ENCODE peak calls at places on chromosomes 13 and 19, in six cellular contexts. Y is adrenal gland, I is Peyer's patch, F is vagina, P is lower leg skin, H is stomach. Z is an unnamed sample.

GRCh38 chr13:77139311-77139710 is 112.4 kb upstream of the FBXL3 start:
- DNase-seq in Y (no peak), I (no peak), F (no peak), P (no peak), H (no peak), Z (no peak)

GRCh38 chr19:1296575-1297271 is 11.1 kb downstream of the EFNA2 start:
- DNase-seq in Y (no peak), I (no peak), F (no peak), P (no peak), H (no peak), Z (no peak)

GRCh38 chr13:46530084-46530935 is 22.7 kb upstream of the LRCH1 start:
- DNase-seq in Y (no peak), I (no peak), F (no peak), P (no peak), H (no peak), Z (no peak)

GRCh38 chr19:3507371-3508120 is 1.4 kb downstream of the FZR1 start:
- DNase-seq in Y (peak; percentile 77), I (no peak), F (no peak), P (peak; percentile 88), H (peak; percentile 35), Z (no peak)

GRCh38 chr13:75995966-75996365 is 359.8 kb downstream of the LMO7 start:
- DNase-seq in Y (no peak), I (no peak), F (no peak), P (no peak), H (no peak), Z (no peak)

GRCh38 chr19:45247136-45247535 is 1.9 kb upstream of the EXOC3L2 start:
- DNase-seq in Y (no peak), I (no peak), F (no peak), P (no peak), H (no peak), Z (no peak)

GRCh38 chr19:47697863-47698609 is 15.2 kb upstream of the EHD2 start:
- DNase-seq in Y (peak; percentile 90), I (peak; percentile 39), F (no peak), P (peak; percentile 94), H (peak; percentile 79), Z (peak; percentile 83)

GRCh38 chr13:39051157-39051556 is 12.9 kb downstream of the NHLRC3 start:
- DNase-seq in Y (no peak), I (no peak), F (no peak), P (no peak), H (no peak), Z (no peak)

GRCh38 chr13:113902956-113903355 is 39.1 kb upstream of the GAS6 start:
- DNase-seq in Y (no peak), I (no peak), F (peak; percentile 37), P (peak; percentile 81), H (peak; percentile 8), Z (no peak)

GRCh38 chr13:62920181-62920580 is 1504.5 kb upstream of the PCDH20 start:
- DNase-seq in Y (no peak), I (no peak), F (no peak), P (no peak), H (no peak), Z (no peak)

GRCh38 chr13:114131581-114132418 is 623 bp downstream of the RASA3 start:
- DNase-seq in Y (no peak), I (peak; percentile 42), F (no peak), P (no peak), H (no peak), Z (no peak)

GRCh38 chr19:47022541-47023447 is 3.2 kb downstream of the NPAS1 start:
- DNase-seq in Y (no peak), I (no peak), F (no peak), P (no peak), H (no peak), Z (no peak)

GRCh38 chr13:23504188-23504587 is 66.0 kb upstream of the TNFRSF19 start:
- DNase-seq in Y (no peak), I (no peak), F (no peak), P (no peak), H (no peak), Z (no peak)

GRCh38 chr13:51241720-51242119 is 19.5 kb downstream of the FAM124A start:
- DNase-seq in Y (peak; percentile 80), I (no peak), F (no peak), P (no peak), H (no peak), Z (no peak)

GRCh38 chr19:8611890-8612806 is 1.6 kb upstream of the ADAMTS10 start:
- DNase-seq in Y (peak; percentile 85), I (no peak), F (no peak), P (peak; percentile 95), H (no peak), Z (no peak)

GRCh38 chr13:28582225-28582891 is 76.6 kb upstream of the POMP start:
- DNase-seq in Y (no peak), I (no peak), F (no peak), P (no peak), H (no peak), Z (peak; percentile 13)

GRCh38 chr13:65400707-65401106 is 1829.4 kb downstream of the PCDH9 start:
- DNase-seq in Y (no peak), I (no peak), F (no peak), P (no peak), H (no peak), Z (no peak)

GRCh38 chr13:21014666-21015170 is 46.7 kb downstream of the LATS2 start:
- DNase-seq in Y (peak; percentile 84), I (no peak), F (no peak), P (peak; percentile 82), H (no peak), Z (no peak)

GRCh38 chr13:30869491-30869890 is 36.6 kb upstream of the MEDAG start:
- DNase-seq in Y (no peak), I (no peak), F (no peak), P (peak; percentile 85), H (no peak), Z (no peak)

GRCh38 chr19:32581704-32582164 is 744 bp downstream of the PDCD5 start:
- DNase-seq in Y (peak; percentile 58), I (no peak), F (no peak), P (no peak), H (no peak), Z (no peak)

GRCh38 chr19:42496551-42497133 is 31.6 kb downstream of the CEACAM1 start:
- DNase-seq in Y (no peak), I (no peak), F (no peak), P (no peak), H (no peak), Z (no peak)

GRCh38 chr19:42495663-42496062 is 32.6 kb downstream of the CEACAM1 start:
- DNase-seq in Y (no peak), I (no peak), F (no peak), P (no peak), H (no peak), Z (no peak)

GRCh38 chr19:42494321-42494720 is 34.0 kb downstream of the CEACAM1 start:
- DNase-seq in Y (no peak), I (no peak), F (no peak), P (no peak), H (no peak), Z (no peak)

GRCh38 chr19:42498387-42498786 is 29.9 kb downstream of the CEACAM1 start:
- DNase-seq in Y (no peak), I (no peak), F (no peak), P (no peak), H (no peak), Z (no peak)

DNA sequence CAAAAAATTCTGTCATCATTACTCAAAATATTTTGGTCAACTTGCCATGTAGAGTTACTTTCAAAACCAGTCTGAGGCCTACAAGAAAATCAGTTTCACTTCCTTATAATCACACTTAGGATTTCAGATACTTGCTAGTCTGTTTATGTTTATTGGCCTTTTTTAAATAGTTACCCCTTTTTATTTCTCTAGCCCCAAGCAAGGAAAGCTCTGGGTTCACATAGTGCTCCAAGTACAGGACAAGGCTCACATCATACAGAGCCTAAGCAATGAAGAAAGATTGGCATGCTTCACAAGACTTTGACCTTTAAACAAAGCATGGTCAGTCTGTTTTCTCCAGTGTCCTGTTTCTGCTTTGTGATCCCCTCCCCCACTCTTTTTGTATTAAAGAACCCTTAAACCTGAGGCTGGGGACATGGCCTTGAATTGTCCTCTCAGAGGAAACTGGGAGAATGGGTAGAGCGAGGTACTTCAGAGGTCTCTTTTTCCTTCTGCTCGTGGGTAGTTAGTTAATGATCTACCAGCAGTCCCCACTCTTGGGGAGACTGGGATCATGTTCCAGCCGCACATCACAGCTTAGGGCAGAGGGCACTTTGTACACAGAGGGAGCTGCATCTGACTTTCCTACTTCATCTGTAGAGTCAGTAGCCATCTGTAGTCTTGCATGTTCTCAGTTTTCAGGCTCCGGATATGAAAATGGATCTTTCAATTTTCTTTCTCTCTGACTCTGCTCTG is 30.6 kb downstream of the CEACAM1 start:
- DNase-seq in Y (no peak), I (no peak), F (no peak), P (no peak), H (peak; percentile 60), Z (no peak)
- TF ChIP-seq POLR2A in Y (no peak), I (peak; percentile 70), F (no peak), P (no peak), H (no peak), Z (no peak)

GRCh38 chr19:4638828-4639530 is at the start of gene TNFAIP8L1:
- DNase-seq in Y (peak; percentile 97), I (peak; percentile 100), F (no peak), P (peak; percentile 99), H (peak; percentile 97), Z (peak; percentile 100)
- TF ChIP-seq POLR2A in Y (no peak), I (no peak), F (no peak), P (no peak), H (no peak), Z (peak; percentile 52)

DNA sequence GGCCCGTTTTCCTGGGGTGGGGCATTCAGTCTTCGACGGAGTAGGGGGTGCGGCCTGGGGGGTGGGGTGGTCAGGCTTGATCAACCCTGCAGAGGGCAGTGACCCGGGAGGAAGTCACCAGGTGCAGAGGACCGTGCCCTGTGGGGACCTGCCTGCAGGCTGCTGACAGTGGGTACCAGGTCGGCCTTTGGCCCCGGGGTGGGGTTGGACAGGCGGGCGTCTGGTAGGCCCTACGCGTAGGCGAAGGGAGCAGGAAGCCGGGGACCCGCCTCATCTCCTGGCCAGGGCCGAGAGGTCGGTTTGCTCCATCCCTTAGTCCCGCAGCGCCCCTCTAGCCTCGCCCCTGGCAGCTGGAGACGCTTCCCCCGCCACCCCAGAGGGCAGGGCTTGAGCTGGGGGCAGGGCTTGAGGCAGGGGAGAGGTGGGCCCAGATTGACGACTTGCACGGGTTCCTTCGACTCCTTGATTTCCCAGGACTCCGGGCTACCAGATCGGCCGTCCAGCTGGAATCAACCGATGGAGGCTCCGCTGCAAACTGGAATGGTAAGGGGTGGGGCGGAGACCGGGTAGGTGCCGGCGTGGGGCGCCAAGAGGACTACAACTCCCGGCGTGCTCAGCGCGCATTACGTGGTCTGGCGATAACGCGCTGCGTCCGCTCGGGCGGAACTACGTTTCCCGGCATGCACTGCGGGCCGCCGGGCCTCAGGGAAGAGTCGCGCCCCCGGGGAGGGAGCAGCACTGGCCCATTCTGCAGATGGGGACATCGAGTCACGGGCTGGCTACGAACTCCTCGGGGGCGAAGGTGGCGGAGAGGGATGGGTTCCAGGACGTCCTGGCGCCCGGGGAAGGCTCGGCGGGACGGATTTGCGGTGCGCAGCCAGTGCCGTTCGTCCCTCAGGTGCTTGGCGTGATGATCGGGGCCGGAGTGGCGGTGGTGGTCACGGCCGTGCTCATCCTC is at the start of gene PNPLA6:
- DNase-seq in Y (peak; percentile 98), I (peak; percentile 94), F (no peak), P (peak; percentile 99), H (peak; percentile 97), Z (peak; percentile 98)
- TF ChIP-seq POLR2A in Y (peak; percentile 89), I (peak; percentile 72), F (peak; percentile 44), P (no peak), H (peak; percentile 39), Z (no peak)

DNA sequence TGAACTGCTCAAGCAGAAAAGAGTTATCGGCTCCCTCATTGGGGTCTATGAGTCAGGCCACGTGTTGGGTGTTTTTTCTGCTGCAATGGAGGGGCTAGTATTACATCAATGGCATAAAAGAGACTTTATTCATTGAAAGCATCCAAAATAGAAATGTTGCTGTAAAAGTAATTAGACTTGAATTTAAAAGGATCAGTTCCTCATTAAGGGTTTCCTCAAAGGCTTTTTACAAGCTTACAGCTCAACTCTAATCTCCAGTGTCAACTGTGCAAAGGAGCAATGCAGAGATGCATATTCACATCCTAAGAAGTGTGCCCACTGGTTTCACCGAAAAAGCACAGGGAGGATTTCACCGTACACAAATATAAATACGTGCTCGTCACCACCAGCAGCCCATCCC is 300.3 kb downstream of the FOXO1 start:
- DNase-seq in Y (no peak), I (no peak), F (no peak), P (peak; percentile 4), H (no peak), Z (no peak)
- TF ChIP-seq POLR2A in Y (no peak), I (no peak), F (no peak), P (no peak), H (no peak), Z (no peak)